ENCODE peak calls at places on chromosomes 6 and 20, in five cellular contexts. C is PC-9, B is psoas muscle, H is AG09309, F is GF-D8. P is an unnamed sample.

GRCh38 chr6:134636221-134636830 is 313.6 kb downstream of the ALDH8A1 start:
- DNase-seq in C (no peak), B (no peak), H (no peak), F (no peak), P (no peak)

GRCh38 chr20:35307666-35308653 is 15.7 kb upstream of the FAM83C start:
- DNase-seq in C (no peak), B (peak), H (peak), F (no peak), P (peak)

GRCh38 chr6:36136034-36136433 is 5.7 kb downstream of the MAPK13 start:
- DNase-seq in C (no peak), B (no peak), H (no peak), F (no peak), P (no peak)

GRCh38 chr6:163263196-163263595 is 151.3 kb upstream of the QKI start:
- DNase-seq in C (no peak), B (peak), H (no peak), F (no peak), P (no peak)

GRCh38 chr6:93684339-93684738 is 265.0 kb upstream of the EPHA7 start:
- DNase-seq in C (no peak), B (no peak), H (no peak), F (no peak), P (no peak)

GRCh38 chr6:16944601-16945000 is 157.2 kb upstream of the STMND1 start:
- DNase-seq in C (no peak), B (no peak), H (no peak), F (no peak), P (no peak)

GRCh38 chr6:126258150-126258549 is 81.8 kb upstream of the CENPW start:
- DNase-seq in C (no peak), B (no peak), H (no peak), F (no peak), P (no peak)

GRCh38 chr6:116827561-116828240 is 1.2 kb downstream of the GPRC6A start:
- DNase-seq in C (no peak), B (no peak), H (no peak), F (no peak), P (no peak)

GRCh38 chr6:98977606-98978292 is 30.0 kb upstream of the FBXL4 start:
- DNase-seq in C (no peak), B (no peak), H (no peak), F (no peak), P (no peak)

GRCh38 chr6:26272171-26272631 is 92.8 kb upstream of the BTN3A2 start:
- DNase-seq in C (no peak), B (peak), H (no peak), F (no peak), P (peak)

GRCh38 chr20:57837208-57838035 is 127.6 kb upstream of the PMEPA1 start:
- DNase-seq in C (no peak), B (no peak), H (no peak), F (no peak), P (no peak)

GRCh38 chr6:107113460-107114212 is 1.7 kb downstream of the BEND3 start:
- DNase-seq in C (no peak), B (no peak), H (no peak), F (no peak), P (no peak)

GRCh38 chr20:59398552-59399265 is 98.3 kb downstream of the EDN3 start:
- DNase-seq in C (no peak), B (no peak), H (no peak), F (no peak), P (no peak)

P was measured in heart left ventricle.